ENCODE peak calls at places on chromosomes 7 and 10, in four cellular contexts. One of them, this sample, is unnamed.

GRCh38 chr7:155256761-155257481 is 40.8 kb upstream of the INSIG1 start:
- DNase-seq in GM23248: no peak
- DNase-seq in OCI-LY7: no peak
- DNase-seq in HCT116: no peak
- DNase-seq in this sample: no peak

GRCh38 chr10:12985347-12985746 is 16.2 kb downstream of the CCDC3 start:
- DNase-seq in GM23248: no peak
- DNase-seq in OCI-LY7: no peak
- DNase-seq in HCT116: no peak
- DNase-seq in this sample: no peak

GRCh38 chr7:120539321-120539720 is 266.3 kb downstream of the KCND2 start:
- DNase-seq in GM23248: peak; percentile 29
- DNase-seq in OCI-LY7: no peak
- DNase-seq in HCT116: no peak
- DNase-seq in this sample: no peak

GRCh38 chr10:127374901-127375300 is 174.2 kb upstream of the NPS start:
- DNase-seq in GM23248: no peak
- DNase-seq in OCI-LY7: no peak
- DNase-seq in HCT116: no peak
- DNase-seq in this sample: no peak

GRCh38 chr7:1086588-1087461 is 1.1 kb upstream of the GPER1 start:
- DNase-seq in GM23248: peak; percentile 81
- DNase-seq in OCI-LY7: peak; percentile 94
- DNase-seq in HCT116: peak; percentile 34
- DNase-seq in this sample: peak; percentile 83

GRCh38 chr7:80722596-80723141 is 84.2 kb downstream of the CD36 start:
- DNase-seq in GM23248: peak; percentile 99
- DNase-seq in OCI-LY7: no peak
- DNase-seq in HCT116: peak; percentile 98
- DNase-seq in this sample: peak; percentile 82

GRCh38 chr10:44850356-44850934 is 60.7 kb upstream of the TMEM72 start:
- DNase-seq in GM23248: no peak
- DNase-seq in OCI-LY7: no peak
- DNase-seq in HCT116: no peak
- DNase-seq in this sample: no peak

GRCh38 chr7:22635349-22635748 is 91.7 kb upstream of the IL6 start:
- DNase-seq in GM23248: no peak
- DNase-seq in OCI-LY7: no peak
- DNase-seq in HCT116: no peak
- DNase-seq in this sample: no peak

GRCh38 chr10:11876805-11877395 is 53.7 kb downstream of the PROSER2 start:
- DNase-seq in GM23248: no peak
- DNase-seq in OCI-LY7: no peak
- DNase-seq in HCT116: no peak
- DNase-seq in this sample: no peak

GRCh38 chr10:85490431-85490830 is 876.2 kb downstream of the GRID1 start:
- DNase-seq in GM23248: no peak
- DNase-seq in OCI-LY7: no peak
- DNase-seq in HCT116: no peak
- DNase-seq in this sample: no peak

GRCh38 chr10:119406888-119407777 is 135.4 kb downstream of the RGS10 start:
- DNase-seq in GM23248: no peak
- DNase-seq in OCI-LY7: peak; percentile 46
- DNase-seq in HCT116: no peak
- DNase-seq in this sample: no peak

GRCh38 chr7:95865716-95866371 is 93.5 kb downstream of the DYNC1I1 start:
- DNase-seq in GM23248: peak; percentile 52
- DNase-seq in OCI-LY7: no peak
- DNase-seq in HCT116: peak; percentile 7
- DNase-seq in this sample: peak; percentile 34

GRCh38 chr7:156610601-156611000 is 30.0 kb upstream of the RNF32 start:
- DNase-seq in GM23248: no peak
- DNase-seq in OCI-LY7: no peak
- DNase-seq in HCT116: no peak
- DNase-seq in this sample: no peak

GRCh38 chr10:75127481-75127880 is 16.0 kb downstream of the SAMD8 start:
- DNase-seq in GM23248: no peak
- DNase-seq in OCI-LY7: no peak
- DNase-seq in HCT116: no peak
- DNase-seq in this sample: no peak

GRCh38 chr10:86103391-86104101 is 263.0 kb downstream of the GRID1 start:
- DNase-seq in GM23248: no peak
- DNase-seq in OCI-LY7: no peak
- DNase-seq in HCT116: no peak
- DNase-seq in this sample: no peak

GRCh38 chr7:65463184-65463583 is 89.5 kb downstream of the ZNF92 start:
- DNase-seq in GM23248: no peak
- DNase-seq in OCI-LY7: no peak
- DNase-seq in HCT116: no peak
- DNase-seq in this sample: no peak

GRCh38 chr7:116499168-116500070 is at the start of gene CAV2:
- DNase-seq in GM23248: peak; percentile 85
- DNase-seq in OCI-LY7: no peak
- DNase-seq in HCT116: peak; percentile 74
- DNase-seq in this sample: peak; percentile 88

GRCh38 chr7:92717982-92718716 is 118.2 kb downstream of the CDK6 start:
- DNase-seq in GM23248: peak; percentile 85
- DNase-seq in OCI-LY7: peak; percentile 45
- DNase-seq in HCT116: no peak
- DNase-seq in this sample: no peak

GRCh38 chr10:33035411-33035810 is 77.4 kb upstream of the ITGB1 start:
- DNase-seq in GM23248: no peak
- DNase-seq in OCI-LY7: no peak
- DNase-seq in HCT116: no peak
- DNase-seq in this sample: no peak

GRCh38 chr7:93551063-93551895 is 23.2 kb downstream of the CALCR start:
- DNase-seq in GM23248: peak; percentile 78
- DNase-seq in OCI-LY7: peak; percentile 48
- DNase-seq in HCT116: peak; percentile 49
- DNase-seq in this sample: peak; percentile 72

GRCh38 chr10:13993169-13993568 is 337.6 kb downstream of the FRMD4A start:
- DNase-seq in GM23248: peak; percentile 71
- DNase-seq in OCI-LY7: no peak
- DNase-seq in HCT116: no peak
- DNase-seq in this sample: peak; percentile 28

GRCh38 chr10:95395947-95396449 is 105.2 kb upstream of the PDLIM1 start:
- DNase-seq in GM23248: no peak
- DNase-seq in OCI-LY7: no peak
- DNase-seq in HCT116: no peak
- DNase-seq in this sample: no peak

GRCh38 chr10:35979116-35979515 is 337.0 kb upstream of the FZD8 start:
- DNase-seq in GM23248: no peak
- DNase-seq in OCI-LY7: no peak
- DNase-seq in HCT116: no peak
- DNase-seq in this sample: no peak

GRCh38 chr7:144668503-144668902 is 167.3 kb downstream of the TPK1 start:
- DNase-seq in GM23248: no peak
- DNase-seq in OCI-LY7: no peak
- DNase-seq in HCT116: no peak
- DNase-seq in this sample: no peak

GRCh38 chr10:7383442-7383841 is 27.4 kb downstream of the SFMBT2 start:
- DNase-seq in GM23248: no peak
- DNase-seq in OCI-LY7: no peak
- DNase-seq in HCT116: no peak
- DNase-seq in this sample: no peak

GRCh38 chr7:17558558-17559332 is 260.3 kb downstream of the AHR start:
- DNase-seq in GM23248: peak; percentile 72
- DNase-seq in OCI-LY7: no peak
- DNase-seq in HCT116: no peak
- DNase-seq in this sample: peak; percentile 40

GRCh38 chr10:77586719-77587423 is 50.7 kb downstream of the KCNMA1 start:
- DNase-seq in GM23248: peak; percentile 96
- DNase-seq in OCI-LY7: no peak
- DNase-seq in HCT116: no peak
- DNase-seq in this sample: peak; percentile 85

GRCh38 chr10:98486421-98486820 is 39.7 kb upstream of the HPS1 start:
- DNase-seq in GM23248: peak; percentile 92
- DNase-seq in OCI-LY7: no peak
- DNase-seq in HCT116: no peak
- DNase-seq in this sample: no peak

GRCh38 chr10:11934262-11934661 is 108.3 kb downstream of the UPF2 start:
- DNase-seq in GM23248: peak; percentile 34
- DNase-seq in OCI-LY7: no peak
- DNase-seq in HCT116: no peak
- DNase-seq in this sample: no peak

GRCh38 chr10:14416308-14416700 is 85.6 kb upstream of the FRMD4A start:
- DNase-seq in GM23248: no peak
- DNase-seq in OCI-LY7: no peak
- DNase-seq in HCT116: no peak
- DNase-seq in this sample: peak; percentile 23

GRCh38 chr10:2851544-2851943 is 215.8 kb upstream of the PFKP start:
- DNase-seq in GM23248: no peak
- DNase-seq in OCI-LY7: no peak
- DNase-seq in HCT116: no peak
- DNase-seq in this sample: no peak

GRCh38 chr10:32948451-32948850 is 9.6 kb downstream of the ITGB1 start:
- DNase-seq in GM23248: no peak
- DNase-seq in OCI-LY7: no peak
- DNase-seq in HCT116: peak; percentile 64
- DNase-seq in this sample: no peak

GRCh38 chr10:34145751-34146150 is 669.3 kb downstream of the PARD3 start:
- DNase-seq in GM23248: peak; percentile 49
- DNase-seq in OCI-LY7: no peak
- DNase-seq in HCT116: no peak
- DNase-seq in this sample: no peak

GRCh38 chr7:50211306-50212015 is 93.1 kb upstream of the IKZF1 start:
- DNase-seq in GM23248: no peak
- DNase-seq in OCI-LY7: no peak
- DNase-seq in HCT116: no peak
- DNase-seq in this sample: no peak

GRCh38 chr7:66927348-66927948 is 6.4 kb downstream of the TMEM248 start:
- DNase-seq in GM23248: peak; percentile 23
- DNase-seq in OCI-LY7: no peak
- DNase-seq in HCT116: no peak
- DNase-seq in this sample: no peak

GRCh38 chr7:66929170-66929569 is 8.1 kb downstream of the TMEM248 start:
- DNase-seq in GM23248: no peak
- DNase-seq in OCI-LY7: no peak
- DNase-seq in HCT116: no peak
- DNase-seq in this sample: no peak

GRCh38 chr7:66928388-66928787 is 7.4 kb downstream of the TMEM248 start:
- DNase-seq in GM23248: no peak
- DNase-seq in OCI-LY7: no peak
- DNase-seq in HCT116: no peak
- DNase-seq in this sample: no peak

GRCh38 chr7:66929935-66930334 is 8.9 kb downstream of the TMEM248 start:
- DNase-seq in GM23248: no peak
- DNase-seq in OCI-LY7: no peak
- DNase-seq in HCT116: no peak
- DNase-seq in this sample: no peak

DNA sequence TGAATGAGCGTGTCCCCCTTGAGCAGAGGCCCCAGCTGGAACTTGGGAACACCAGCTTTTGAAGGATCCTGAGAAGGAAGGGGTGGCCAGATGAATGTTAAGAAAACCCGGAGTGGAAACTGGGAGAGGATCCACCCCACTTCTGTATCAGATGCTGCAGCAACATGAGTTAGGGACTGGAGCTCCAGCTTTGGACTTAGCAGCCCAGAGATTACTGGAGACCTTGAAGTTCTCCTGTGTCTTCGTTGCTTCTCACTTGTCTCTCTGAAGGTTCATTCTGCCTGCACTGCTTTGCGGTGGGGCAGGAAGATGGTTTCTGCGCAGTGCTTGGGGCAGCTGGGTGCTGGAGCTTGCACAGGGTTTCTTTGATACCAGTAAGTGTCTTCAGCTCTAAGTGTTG is 9.3 kb downstream of the TMEM248 start:
- DNase-seq in GM23248: peak; percentile 28
- DNase-seq in OCI-LY7: no peak
- DNase-seq in HCT116: peak; percentile 24
- DNase-seq in this sample: peak; percentile 13
- TF ChIP-seq EZH2phosphoT487 in GM23248: no peak
- TF ChIP-seq EZH2phosphoT487 in OCI-LY7: no peak
- TF ChIP-seq EZH2phosphoT487 in HCT116: no peak
- TF ChIP-seq EZH2phosphoT487 in this sample: no peak

DNA sequence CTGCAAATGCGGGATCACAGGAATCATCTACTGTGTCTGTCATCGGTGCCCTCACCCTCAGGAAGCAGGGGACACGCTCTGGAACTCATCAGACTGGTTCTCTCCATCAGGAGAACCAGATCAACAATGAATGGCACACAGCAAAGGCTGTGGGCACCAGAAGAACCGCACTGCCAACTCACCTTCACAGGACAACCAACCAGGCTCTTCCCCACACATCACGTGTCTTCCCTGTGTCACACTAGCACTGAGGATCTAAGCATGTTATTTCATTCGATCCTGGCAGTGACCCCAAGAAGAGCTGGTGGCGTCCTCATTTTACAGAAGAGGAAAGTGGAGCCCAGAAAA is 106.1 kb downstream of the TNS3 start:
- DNase-seq in GM23248: no peak
- DNase-seq in OCI-LY7: no peak
- DNase-seq in HCT116: no peak
- DNase-seq in this sample: no peak
- H3K4me1 ChIP-seq in GM23248: peaks cover 24% of the 10 kb centered on the region
- H3K4me1 ChIP-seq in OCI-LY7: peaks cover 40% of the 10 kb centered on the region
- H3K4me1 ChIP-seq in HCT116: peaks cover 84% of the 10 kb centered on the region
- H3K4me1 ChIP-seq in this sample: peaks cover 59% of the 10 kb centered on the region

GRCh38 chr7:140229591-140230516 is 53.1 kb upstream of the KDM7A start:
- DNase-seq in GM23248: no peak
- DNase-seq in OCI-LY7: no peak
- DNase-seq in HCT116: no peak
- DNase-seq in this sample: no peak
- TF ChIP-seq EZH2phosphoT487 in GM23248: no peak
- TF ChIP-seq EZH2phosphoT487 in OCI-LY7: no peak
- TF ChIP-seq EZH2phosphoT487 in HCT116: no peak
- TF ChIP-seq EZH2phosphoT487 in this sample: no peak

GRCh38 chr7:2521952-2522591 is 2.5 kb downstream of the LFNG start:
- DNase-seq in GM23248: peak; percentile 37
- DNase-seq in OCI-LY7: no peak
- DNase-seq in HCT116: no peak
- DNase-seq in this sample: no peak

GRCh38 chr7:2522780-2523433 is 3.3 kb downstream of the LFNG start:
- DNase-seq in GM23248: peak; percentile 52
- DNase-seq in OCI-LY7: no peak
- DNase-seq in HCT116: peak; percentile 56
- DNase-seq in this sample: peak; percentile 73

GRCh38 chr7:2524808-2525140 is 5.2 kb downstream of the LFNG start:
- DNase-seq in GM23248: no peak
- DNase-seq in OCI-LY7: no peak
- DNase-seq in HCT116: no peak
- DNase-seq in this sample: no peak

GRCh38 chr7:2523941-2524807 is 4.6 kb downstream of the LFNG start:
- DNase-seq in GM23248: peak; percentile 61
- DNase-seq in OCI-LY7: no peak
- DNase-seq in HCT116: peak; percentile 84
- DNase-seq in this sample: peak; percentile 87

GRCh38 chr7:2523461-2523905 is 3.9 kb downstream of the LFNG start:
- DNase-seq in GM23248: no peak
- DNase-seq in OCI-LY7: no peak
- DNase-seq in HCT116: no peak
- DNase-seq in this sample: no peak
- H3K4me1 ChIP-seq in GM23248: peaks cover 20% of the 10 kb centered on the region
- H3K4me1 ChIP-seq in OCI-LY7: peaks cover 30% of the 10 kb centered on the region
- H3K4me1 ChIP-seq in HCT116: peaks cover 60% of the 10 kb centered on the region
- H3K4me1 ChIP-seq in this sample: peaks cover 47% of the 10 kb centered on the region

This sample was measured in hepatocyte.